ENCODE peak calls at places on chromosomes 12 and 14, in eight cellular contexts. One of them, this sample, is unnamed.

GRCh38 chr14:91636604-91637003 is 95.3 kb downstream of the CATSPERB start:
- DNase-seq in GDM1: no peak
- DNase-seq in BE2C: no peak
- DNase-seq in HTR-8/SVneo: no peak
- DNase-seq in GM03348: peak
- DNase-seq in tibial artery: no peak
- DNase-seq in HFF-Myc: no peak
- DNase-seq in transverse colon: no peak
- DNase-seq in this sample: no peak

GRCh38 chr14:96139879-96140278 is 64.8 kb upstream of the BDKRB2 start:
- DNase-seq in tibial artery: no peak
- DNase-seq in GDM1: no peak
- DNase-seq in transverse colon: no peak
- DNase-seq in HFF-Myc: no peak
- DNase-seq in GM03348: peak
- DNase-seq in BE2C: no peak
- DNase-seq in HTR-8/SVneo: no peak
- DNase-seq in this sample: no peak

GRCh38 chr12:45235087-45236025 is 19.5 kb downstream of the ANO6 start:
- DNase-seq in GDM1: no peak
- DNase-seq in HTR-8/SVneo: no peak
- DNase-seq in transverse colon: no peak
- DNase-seq in GM03348: peak
- DNase-seq in HFF-Myc: no peak
- DNase-seq in BE2C: no peak
- DNase-seq in tibial artery: no peak
- DNase-seq in this sample: peak

GRCh38 chr14:96064866-96065265 is 25.7 kb downstream of the C14orf132 start:
- DNase-seq in tibial artery: peak
- DNase-seq in GDM1: no peak
- DNase-seq in GM03348: no peak
- DNase-seq in BE2C: no peak
- DNase-seq in transverse colon: no peak
- DNase-seq in HTR-8/SVneo: no peak
- DNase-seq in HFF-Myc: no peak
- DNase-seq in this sample: no peak

GRCh38 chr12:65631621-65632111 is 192.6 kb upstream of the HMGA2 start:
- DNase-seq in BE2C: no peak
- DNase-seq in HFF-Myc: peak
- DNase-seq in GDM1: no peak
- DNase-seq in tibial artery: no peak
- DNase-seq in HTR-8/SVneo: peak
- DNase-seq in transverse colon: no peak
- DNase-seq in GM03348: peak
- DNase-seq in this sample: no peak

GRCh38 chr12:64806593-64806992 is 17.9 kb upstream of the TBC1D30 start:
- DNase-seq in transverse colon: no peak
- DNase-seq in BE2C: no peak
- DNase-seq in HTR-8/SVneo: no peak
- DNase-seq in tibial artery: no peak
- DNase-seq in GM03348: no peak
- DNase-seq in GDM1: no peak
- DNase-seq in HFF-Myc: peak
- DNase-seq in this sample: no peak

GRCh38 chr14:103856105-103856504 is 8.7 kb upstream of the PPP1R13B start:
- DNase-seq in GDM1: no peak
- DNase-seq in tibial artery: no peak
- DNase-seq in transverse colon: no peak
- DNase-seq in HTR-8/SVneo: no peak
- DNase-seq in BE2C: no peak
- DNase-seq in HFF-Myc: no peak
- DNase-seq in GM03348: no peak
- DNase-seq in this sample: no peak

GRCh38 chr12:27841392-27841882 is 61.4 kb upstream of the MANSC4 start:
- DNase-seq in HTR-8/SVneo: peak
- DNase-seq in GM03348: peak
- DNase-seq in BE2C: no peak
- DNase-seq in tibial artery: no peak
- DNase-seq in GDM1: no peak
- DNase-seq in HFF-Myc: peak
- DNase-seq in transverse colon: no peak
- DNase-seq in this sample: no peak

GRCh38 chr14:34222867-34223266 is 239.2 kb downstream of the SPTSSA start:
- DNase-seq in HTR-8/SVneo: no peak
- DNase-seq in transverse colon: no peak
- DNase-seq in GM03348: no peak
- DNase-seq in HFF-Myc: no peak
- DNase-seq in BE2C: no peak
- DNase-seq in tibial artery: no peak
- DNase-seq in GDM1: no peak
- DNase-seq in this sample: no peak

GRCh38 chr12:1351926-1352325 is 242.5 kb downstream of the FBXL14 start:
- DNase-seq in tibial artery: no peak
- DNase-seq in HFF-Myc: no peak
- DNase-seq in BE2C: no peak
- DNase-seq in GM03348: no peak
- DNase-seq in GDM1: no peak
- DNase-seq in transverse colon: no peak
- DNase-seq in HTR-8/SVneo: no peak
- DNase-seq in this sample: no peak

GRCh38 chr14:64074961-64075619 is 219.1 kb downstream of the ESR2 start:
- DNase-seq in GDM1: no peak
- DNase-seq in HFF-Myc: no peak
- DNase-seq in transverse colon: no peak
- DNase-seq in HTR-8/SVneo: peak
- DNase-seq in BE2C: no peak
- DNase-seq in GM03348: peak
- DNase-seq in tibial artery: no peak
- DNase-seq in this sample: no peak

GRCh38 chr12:22477166-22477893 is 67.0 kb downstream of the C2CD5 start:
- DNase-seq in HTR-8/SVneo: no peak
- DNase-seq in HFF-Myc: peak
- DNase-seq in tibial artery: no peak
- DNase-seq in BE2C: no peak
- DNase-seq in GM03348: peak
- DNase-seq in transverse colon: no peak
- DNase-seq in GDM1: no peak
- DNase-seq in this sample: no peak

GRCh38 chr12:108033091-108033490 is 96.0 kb upstream of the WSCD2 start:
- DNase-seq in BE2C: no peak
- DNase-seq in HTR-8/SVneo: no peak
- DNase-seq in GDM1: no peak
- DNase-seq in tibial artery: no peak
- DNase-seq in GM03348: no peak
- DNase-seq in transverse colon: no peak
- DNase-seq in HFF-Myc: no peak
- DNase-seq in this sample: no peak

GRCh38 chr12:100266163-100266801 is 597 bp downstream of the DEPDC4 start:
- DNase-seq in tibial artery: no peak
- DNase-seq in HFF-Myc: no peak
- DNase-seq in BE2C: no peak
- DNase-seq in HTR-8/SVneo: no peak
- DNase-seq in GDM1: no peak
- DNase-seq in transverse colon: no peak
- DNase-seq in GM03348: peak
- DNase-seq in this sample: no peak

GRCh38 chr14:103867523-103867953 is 20.2 kb upstream of the PPP1R13B start:
- DNase-seq in GDM1: no peak
- DNase-seq in GM03348: no peak
- DNase-seq in transverse colon: peak
- DNase-seq in tibial artery: no peak
- DNase-seq in HFF-Myc: no peak
- DNase-seq in HTR-8/SVneo: no peak
- DNase-seq in BE2C: peak
- DNase-seq in this sample: peak

GRCh38 chr12:26125451-26126339 is 858 bp upstream of the BHLHE41 start:
- DNase-seq in GM03348: peak
- DNase-seq in transverse colon: peak
- DNase-seq in HTR-8/SVneo: peak
- DNase-seq in BE2C: peak
- DNase-seq in tibial artery: peak
- DNase-seq in HFF-Myc: no peak
- DNase-seq in GDM1: no peak
- DNase-seq in this sample: peak

GRCh38 chr14:33914676-33915516 is 36.0 kb downstream of the EGLN3 start:
- DNase-seq in HFF-Myc: peak
- DNase-seq in tibial artery: peak
- DNase-seq in GM03348: peak
- DNase-seq in GDM1: no peak
- DNase-seq in transverse colon: no peak
- DNase-seq in BE2C: no peak
- DNase-seq in HTR-8/SVneo: peak
- DNase-seq in this sample: no peak

GRCh38 chr14:96676161-96676560 is 121.0 kb upstream of the VRK1 start:
- DNase-seq in GM03348: no peak
- DNase-seq in tibial artery: no peak
- DNase-seq in BE2C: no peak
- DNase-seq in HFF-Myc: no peak
- DNase-seq in GDM1: no peak
- DNase-seq in transverse colon: no peak
- DNase-seq in HTR-8/SVneo: no peak
- DNase-seq in this sample: no peak

GRCh38 chr14:103121846-103122577 is 1.2 kb upstream of the TNFAIP2 start:
- DNase-seq in GDM1: peak
- DNase-seq in HFF-Myc: no peak
- DNase-seq in GM03348: peak
- DNase-seq in transverse colon: peak
- DNase-seq in HTR-8/SVneo: peak
- DNase-seq in tibial artery: peak
- DNase-seq in BE2C: peak
- DNase-seq in this sample: peak

GRCh38 chr14:71586131-71586893 is 345.9 kb upstream of the RGS6 start:
- DNase-seq in tibial artery: peak
- DNase-seq in transverse colon: no peak
- DNase-seq in HTR-8/SVneo: no peak
- DNase-seq in BE2C: peak
- DNase-seq in GDM1: no peak
- DNase-seq in GM03348: peak
- DNase-seq in HFF-Myc: no peak
- DNase-seq in this sample: no peak

GRCh38 chr14:61516125-61516740 is 179.1 kb upstream of the HIF1A start:
- DNase-seq in HTR-8/SVneo: no peak
- DNase-seq in HFF-Myc: no peak
- DNase-seq in GM03348: no peak
- DNase-seq in GDM1: no peak
- DNase-seq in tibial artery: no peak
- DNase-seq in BE2C: no peak
- DNase-seq in transverse colon: no peak
- DNase-seq in this sample: no peak

GRCh38 chr12:30805959-30806358 is 51.2 kb upstream of the CAPRIN2 start:
- DNase-seq in HFF-Myc: no peak
- DNase-seq in GM03348: no peak
- DNase-seq in transverse colon: no peak
- DNase-seq in BE2C: no peak
- DNase-seq in HTR-8/SVneo: no peak
- DNase-seq in GDM1: no peak
- DNase-seq in tibial artery: no peak
- DNase-seq in this sample: no peak

GRCh38 chr12:125169451-125169850 is 104.2 kb downstream of the AACS start:
- DNase-seq in GM03348: no peak
- DNase-seq in GDM1: no peak
- DNase-seq in HTR-8/SVneo: no peak
- DNase-seq in tibial artery: no peak
- DNase-seq in HFF-Myc: no peak
- DNase-seq in transverse colon: no peak
- DNase-seq in BE2C: no peak
- DNase-seq in this sample: no peak

GRCh38 chr12:28689398-28690175 is 459.5 kb upstream of the FAR2 start:
- DNase-seq in GDM1: no peak
- DNase-seq in transverse colon: no peak
- DNase-seq in tibial artery: no peak
- DNase-seq in HTR-8/SVneo: no peak
- DNase-seq in HFF-Myc: no peak
- DNase-seq in BE2C: no peak
- DNase-seq in GM03348: no peak
- DNase-seq in this sample: no peak

GRCh38 chr12:104416160-104416559 is 40.6 kb upstream of the CHST11 start:
- DNase-seq in HFF-Myc: no peak
- DNase-seq in HTR-8/SVneo: no peak
- DNase-seq in transverse colon: no peak
- DNase-seq in tibial artery: no peak
- DNase-seq in GM03348: no peak
- DNase-seq in GDM1: no peak
- DNase-seq in BE2C: no peak
- DNase-seq in this sample: no peak

GRCh38 chr14:80974338-80975078 is 19.1 kb downstream of the TSHR start:
- DNase-seq in GM03348: peak
- DNase-seq in BE2C: peak
- DNase-seq in transverse colon: no peak
- DNase-seq in HTR-8/SVneo: no peak
- DNase-seq in tibial artery: no peak
- DNase-seq in HFF-Myc: no peak
- DNase-seq in GDM1: no peak
- DNase-seq in this sample: no peak

GRCh38 chr14:88352299-88353097 is 29.4 kb upstream of the KCNK10 start:
- DNase-seq in HTR-8/SVneo: no peak
- DNase-seq in GM03348: no peak
- DNase-seq in HFF-Myc: peak
- DNase-seq in transverse colon: no peak
- DNase-seq in GDM1: no peak
- DNase-seq in tibial artery: no peak
- DNase-seq in BE2C: no peak
- DNase-seq in this sample: no peak

GRCh38 chr12:3129301-3130052 is 52.3 kb downstream of the TSPAN9 start:
- DNase-seq in GM03348: no peak
- DNase-seq in BE2C: no peak
- DNase-seq in GDM1: peak
- DNase-seq in tibial artery: no peak
- DNase-seq in transverse colon: no peak
- DNase-seq in HFF-Myc: peak
- DNase-seq in HTR-8/SVneo: no peak
- DNase-seq in this sample: no peak

GRCh38 chr14:54487771-54488170 is 1.0 kb downstream of the GMFB start:
- DNase-seq in GM03348: peak
- DNase-seq in BE2C: no peak
- DNase-seq in tibial artery: no peak
- DNase-seq in GDM1: no peak
- DNase-seq in HTR-8/SVneo: peak
- DNase-seq in HFF-Myc: no peak
- DNase-seq in transverse colon: no peak
- DNase-seq in this sample: no peak

GRCh38 chr12:48817957-48818830 is at the start of gene CACNB3:
- DNase-seq in HFF-Myc: no peak
- DNase-seq in GDM1: peak
- DNase-seq in HTR-8/SVneo: peak
- DNase-seq in GM03348: peak
- DNase-seq in tibial artery: peak
- DNase-seq in BE2C: peak
- DNase-seq in transverse colon: peak
- DNase-seq in this sample: peak

GRCh38 chr12:4133636-4134433 is 139.7 kb upstream of the CCND2 start:
- DNase-seq in GM03348: no peak
- DNase-seq in HFF-Myc: no peak
- DNase-seq in HTR-8/SVneo: no peak
- DNase-seq in tibial artery: no peak
- DNase-seq in BE2C: no peak
- DNase-seq in GDM1: peak
- DNase-seq in transverse colon: no peak
- DNase-seq in this sample: no peak

GRCh38 chr14:100071545-100071944 is 6.3 kb downstream of the EVL start:
- DNase-seq in HFF-Myc: no peak
- DNase-seq in BE2C: no peak
- DNase-seq in transverse colon: no peak
- DNase-seq in GM03348: no peak
- DNase-seq in GDM1: no peak
- DNase-seq in tibial artery: no peak
- DNase-seq in HTR-8/SVneo: no peak
- DNase-seq in this sample: no peak

GRCh38 chr12:57859121-57859520 is 12.6 kb upstream of the CTDSP2 start:
- DNase-seq in tibial artery: no peak
- DNase-seq in GDM1: no peak
- DNase-seq in transverse colon: no peak
- DNase-seq in HFF-Myc: no peak
- DNase-seq in HTR-8/SVneo: no peak
- DNase-seq in BE2C: no peak
- DNase-seq in GM03348: no peak
- DNase-seq in this sample: no peak

GRCh38 chr14:74077401-74077800 is 6.9 kb downstream of the ALDH6A1 start:
- DNase-seq in transverse colon: no peak
- DNase-seq in HFF-Myc: no peak
- DNase-seq in tibial artery: no peak
- DNase-seq in GM03348: no peak
- DNase-seq in GDM1: no peak
- DNase-seq in HTR-8/SVneo: no peak
- DNase-seq in BE2C: no peak
- DNase-seq in this sample: no peak